ENCODE peak calls at places on chromosomes 7 and 10, in six cellular contexts. A, C, H, T, U and Z are unnamed samples.
A peak's percentile ranks its signal among the peaks of the same experiment; 100 is the strongest.

GRCh38 chr7:99041526-99041925 is 102.4 kb downstream of the SMURF1 start:
- DNase-seq in T (no peak), A (no peak), U (no peak), C (no peak), H (no peak), Z (no peak)

GRCh38 chr10:114876602-114877300 is 55.2 kb downstream of the FHIP2A start:
- DNase-seq in H (peak; percentile 74), T (peak; percentile 38), A (no peak), C (peak; percentile 94), U (peak; percentile 73), Z (no peak)

GRCh38 chr10:100847440-100847839 is 65.3 kb upstream of the SLF2 start:
- DNase-seq in T (no peak), A (no peak), H (peak; percentile 68), U (no peak), C (no peak), Z (no peak)

GRCh38 chr10:115861455-115861854 is 411.6 kb downstream of the GFRA1 start:
- DNase-seq in C (no peak), T (no peak), A (no peak), U (no peak), H (no peak), Z (peak; percentile 12)

GRCh38 chr7:70303780-70304179 is 705.5 kb downstream of the AUTS2 start:
- DNase-seq in T (no peak), C (no peak), U (no peak), H (peak; percentile 1), A (no peak), Z (no peak)

GRCh38 chr10:31133628-31134302 is 102.1 kb upstream of the ZNF438 start:
- DNase-seq in A (no peak), C (peak; percentile 88), T (no peak), U (peak; percentile 90), H (no peak), Z (no peak)

GRCh38 chr10:100873081-100873824 is 39.5 kb upstream of the SLF2 start:
- DNase-seq in H (no peak), C (no peak), A (no peak), U (no peak), T (no peak), Z (no peak)

GRCh38 chr7:158603773-158604755 is 16.4 kb upstream of the PTPRN2 start:
- DNase-seq in T (no peak), H (no peak), U (no peak), C (no peak), A (no peak), Z (no peak)

GRCh38 chr7:36473454-36474282 is 84.0 kb downstream of the ANLN start:
- DNase-seq in U (no peak), C (peak; percentile 91), H (peak; percentile 93), T (no peak), A (no peak), Z (no peak)

GRCh38 chr7:131529179-131529578 is 27.2 kb downstream of the PODXL start:
- DNase-seq in T (no peak), U (no peak), H (no peak), C (no peak), A (no peak), Z (no peak)

DNA sequence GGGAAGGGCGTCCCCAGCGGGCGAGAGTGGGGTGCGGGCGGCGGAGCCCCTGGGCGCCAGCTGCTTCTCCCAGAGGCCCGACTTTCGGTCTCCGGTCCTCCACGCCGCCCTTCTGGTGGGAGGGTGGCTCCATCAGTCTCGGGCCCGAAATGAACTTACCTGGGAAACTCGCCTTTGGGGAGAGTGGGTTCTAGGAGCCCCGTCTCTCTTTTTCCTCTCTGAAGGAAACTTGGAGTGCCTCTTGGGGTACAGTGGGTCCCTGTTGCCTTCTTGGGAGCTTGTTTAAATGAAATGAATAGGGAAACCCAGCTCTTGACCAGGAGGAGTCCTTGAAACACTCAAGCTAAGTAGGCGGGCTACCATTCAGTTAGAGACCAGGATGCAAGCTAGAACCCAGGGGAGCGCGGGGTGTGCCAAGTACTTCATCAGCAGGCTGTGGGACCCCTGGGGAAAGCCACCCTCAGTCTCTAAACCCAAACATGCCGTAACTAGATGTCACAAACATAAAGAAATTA is 1.3 kb downstream of the SLC26A4 start:
- DNase-seq in A (no peak), U (no peak), H (no peak), C (no peak), T (no peak), Z (no peak)
- H3K4me3 ChIP-seq in A (peak overlapping the region; percentile 54), U (peak overlapping the region; percentile 49), H (peak overlapping the region; percentile 58), C (peak overlapping the region; percentile 78), T (peak overlapping the region; percentile 45), Z (peak overlapping the region; percentile 55)

GRCh38 chr7:33905389-33906032 is at the start of gene BMPER:
- DNase-seq in A (no peak), T (no peak), H (peak; percentile 37), U (peak; percentile 63), C (peak; percentile 92), Z (no peak)
- H3K4me3 ChIP-seq in A (peak within 1 kb of the TSS; percentile 57), T (peak within 1 kb of the TSS; percentile 55), H (peak within 1 kb of the TSS; percentile 54), U (peak within 1 kb of the TSS; percentile 54), C (peak within 1 kb of the TSS; percentile 88), Z (peak within 1 kb of the TSS; percentile 56)

DNA sequence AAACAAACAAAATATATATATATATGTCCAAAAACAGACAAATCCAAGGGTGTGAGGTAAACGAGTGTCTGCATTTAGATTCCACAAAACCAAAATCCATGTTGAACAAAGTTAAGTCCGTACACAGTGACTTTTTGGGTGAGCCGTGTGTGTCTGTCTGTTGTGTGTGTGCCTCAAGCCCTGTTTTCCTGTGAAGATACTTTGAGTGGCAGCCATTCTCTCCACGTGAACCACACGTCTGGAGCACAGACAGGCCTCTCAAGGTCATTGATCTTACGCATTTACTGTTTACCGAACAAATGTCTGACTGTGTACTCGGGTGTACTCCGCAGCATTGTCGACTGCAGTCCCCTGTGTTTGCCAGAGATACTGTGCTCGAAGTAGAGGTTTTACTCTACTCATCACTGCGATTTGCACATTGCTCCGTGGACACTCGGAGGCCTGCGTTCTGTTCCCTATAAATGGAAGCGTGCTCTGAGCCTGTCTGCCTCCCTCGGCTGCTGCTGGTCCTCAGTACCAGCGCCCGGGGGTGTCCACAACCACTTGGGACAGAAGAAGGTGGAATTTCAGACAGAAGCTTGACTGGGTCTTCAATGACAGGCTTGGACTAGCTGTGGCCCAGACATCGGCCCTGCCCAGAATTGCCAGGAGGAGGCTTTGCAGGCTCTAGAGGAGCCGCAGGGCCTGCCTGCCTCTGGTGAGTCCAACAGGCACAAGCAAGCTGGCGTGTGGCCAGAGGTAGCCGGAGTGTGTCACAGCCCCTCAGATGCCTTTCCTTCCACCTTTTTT is 22.1 kb downstream of the CYP17A1 start:
- DNase-seq in T (no peak), U (peak; percentile 92), A (no peak), H (no peak), C (no peak), Z (no peak)
- H3K4me3 ChIP-seq in T (no peak overlapping the region), U (no peak overlapping the region), A (no peak overlapping the region), H (no peak overlapping the region), C (no peak overlapping the region), Z (no peak overlapping the region)

GRCh38 chr7:2634265-2635145 is 2.7 kb downstream of the TTYH3 start:
- DNase-seq in C (no peak), H (no peak), T (no peak), U (no peak), A (no peak), Z (no peak)

GRCh38 chr7:2632717-2633537 is 1.1 kb downstream of the TTYH3 start:
- DNase-seq in C (peak; percentile 84), A (no peak), T (peak; percentile 49), H (peak; percentile 58), U (peak; percentile 90), Z (no peak)

GRCh38 chr7:2635148-2635668 is 3.4 kb downstream of the TTYH3 start:
- DNase-seq in C (no peak), H (no peak), T (no peak), A (no peak), U (no peak), Z (no peak)

GRCh38 chr7:2631924-2632716 is at the start of gene TTYH3:
- DNase-seq in U (no peak), A (no peak), H (no peak), C (peak; percentile 79), T (no peak), Z (no peak)

DNA sequence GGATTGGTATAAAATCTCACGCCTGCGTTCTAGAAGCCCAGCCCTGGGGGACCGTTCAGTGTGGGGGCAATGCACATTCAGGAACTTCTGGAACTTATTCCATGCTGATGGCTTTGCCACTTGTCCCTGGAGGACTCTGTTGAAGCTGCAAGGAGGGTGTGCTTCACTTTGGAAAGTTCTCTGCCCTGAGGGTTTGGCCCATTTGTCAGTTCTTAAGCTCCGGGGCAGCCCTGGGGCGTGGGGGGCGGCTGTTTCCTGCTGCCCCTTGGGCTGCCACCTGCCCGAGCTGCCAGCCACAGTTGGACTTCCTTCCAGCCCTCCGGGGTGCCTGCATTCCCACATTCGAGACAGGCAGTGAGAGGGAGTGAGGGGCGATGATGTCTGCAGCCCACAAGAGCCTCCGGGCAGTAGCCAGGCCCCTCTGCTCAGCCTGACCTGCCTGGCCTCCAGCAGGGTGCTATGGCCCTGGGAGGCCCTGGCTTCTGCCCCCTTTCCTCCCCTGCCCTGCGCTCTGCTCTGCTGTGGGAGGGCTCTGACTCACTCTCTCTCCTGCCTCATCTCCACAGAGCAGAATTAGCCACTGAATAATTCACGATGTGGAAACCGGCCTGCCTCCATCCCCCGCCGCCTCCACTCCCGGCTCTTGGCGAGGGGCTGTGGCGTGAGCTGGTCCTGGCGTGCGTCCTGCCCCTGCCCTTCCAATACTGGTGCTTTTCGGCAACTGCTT is 1.9 kb downstream of the TTYH3 start:
- DNase-seq in U (peak; percentile 91), A (peak; percentile 61), C (peak; percentile 74), T (no peak), H (peak; percentile 70), Z (no peak)
- H3K4me3 ChIP-seq in U (peak overlapping the region; percentile 79), A (peak overlapping the region; percentile 95), C (peak overlapping the region; percentile 94), T (peak overlapping the region; percentile 79), H (peak overlapping the region; percentile 65), Z (peak overlapping the region; percentile 95)